ENCODE peak calls at places on chromosomes 2 and 18, in nine cellular contexts. C, Q, S, X, A, Z, V, U and B are unnamed samples.

GRCh38 chr2:217650716-217651360 is 352.0 kb downstream of the TNS1 start:
- DNase-seq in C (no peak), Q (peak; percentile 86), S (peak; percentile 86), X (no peak), A (no peak), Z (peak; percentile 73), V (peak; percentile 46), U (no peak), B (no peak)

GRCh38 chr18:62018034-62018760 is 125.4 kb upstream of the RNF152 start:
- DNase-seq in C (no peak), Q (no peak), S (no peak), X (no peak), A (no peak), Z (no peak), V (no peak), U (no peak), B (no peak)

GRCh38 chr2:192190474-192190873 is 4.3 kb downstream of the TMEFF2 start:
- DNase-seq in C (no peak), Q (peak; percentile 58), S (no peak), X (no peak), A (no peak), Z (no peak), V (no peak), U (no peak), B (no peak)

GRCh38 chr18:54604211-54604610 is 13.2 kb downstream of the DYNAP start:
- DNase-seq in C (no peak), Q (no peak), S (no peak), X (no peak), A (no peak), Z (no peak), V (no peak), U (no peak), B (no peak)

GRCh38 chr2:173448938-173449471 is 94.3 kb downstream of the CDCA7 start:
- DNase-seq in C (peak; percentile 20), Q (peak; percentile 91), S (peak; percentile 48), X (peak; percentile 77), A (peak; percentile 47), Z (peak; percentile 75), V (peak; percentile 54), U (peak; percentile 40), B (no peak)

GRCh38 chr2:20415511-20415918 is 31.4 kb upstream of the RHOB start:
- DNase-seq in C (no peak), Q (no peak), S (no peak), X (peak; percentile 57), A (no peak), Z (no peak), V (no peak), U (no peak), B (no peak)

GRCh38 chr2:237687666-237688065 is 60.3 kb downstream of the LRRFIP1 start:
- DNase-seq in C (peak; percentile 86), Q (peak; percentile 86), S (peak; percentile 99), X (peak; percentile 98), A (peak; percentile 87), Z (no peak), V (no peak), U (peak; percentile 81), B (peak; percentile 83)

GRCh38 chr2:239445771-239446524 is 45.1 kb upstream of the HDAC4 start:
- DNase-seq in C (no peak), Q (no peak), S (no peak), X (no peak), A (no peak), Z (no peak), V (no peak), U (no peak), B (no peak)

GRCh38 chr2:234133004-234133403 is 82.5 kb downstream of the SPP2 start:
- DNase-seq in C (no peak), Q (no peak), S (no peak), X (no peak), A (no peak), Z (no peak), V (no peak), U (no peak), B (no peak)

GRCh38 chr2:57936216-57936615 is 110.4 kb upstream of the VRK2 start:
- DNase-seq in C (no peak), Q (no peak), S (no peak), X (no peak), A (no peak), Z (no peak), V (no peak), U (no peak), B (no peak)

GRCh38 chr2:191026377-191026776 is 12.4 kb upstream of the STAT1 start:
- DNase-seq in C (no peak), Q (no peak), S (no peak), X (no peak), A (no peak), Z (no peak), V (no peak), U (no peak), B (no peak)

GRCh38 chr2:233915133-233915532 is 2.0 kb upstream of the TRPM8 start:
- DNase-seq in C (no peak), Q (peak; percentile 16), S (no peak), X (no peak), A (no peak), Z (no peak), V (no peak), U (no peak), B (no peak)

GRCh38 chr18:37393945-37394609 is 171.5 kb downstream of the CELF4 start:
- DNase-seq in C (no peak), Q (peak; percentile 90), S (peak; percentile 12), X (peak; percentile 83), A (no peak), Z (peak; percentile 75), V (peak; percentile 62), U (no peak), B (no peak)

GRCh38 chr18:54607213-54607934 is 16.3 kb downstream of the DYNAP start:
- DNase-seq in C (no peak), Q (peak; percentile 69), S (peak; percentile 83), X (no peak), A (no peak), Z (no peak), V (no peak), U (no peak), B (no peak)

GRCh38 chr2:174918886-174919526 is 86.2 kb downstream of the CHN1 start:
- DNase-seq in C (no peak), Q (peak; percentile 43), S (no peak), X (no peak), A (no peak), Z (no peak), V (no peak), U (no peak), B (no peak)

GRCh38 chr2:36741188-36741587 is 44.7 kb downstream of the VIT start:
- DNase-seq in C (no peak), Q (no peak), S (no peak), X (no peak), A (no peak), Z (no peak), V (no peak), U (no peak), B (no peak)

GRCh38 chr2:85243101-85244072 is 84.4 kb downstream of the TGOLN2 start:
- DNase-seq in C (no peak), Q (peak; percentile 50), S (no peak), X (no peak), A (no peak), Z (peak; percentile 74), V (peak; percentile 32), U (no peak), B (no peak)

GRCh38 chr2:8627019-8627691 is 54.7 kb upstream of the ID2 start:
- DNase-seq in C (no peak), Q (no peak), S (no peak), X (no peak), A (no peak), Z (no peak), V (no peak), U (no peak), B (no peak)

GRCh38 chr2:10264506-10265327 is 38.0 kb upstream of the HPCAL1 start:
- DNase-seq in C (no peak), Q (no peak), S (no peak), X (no peak), A (no peak), Z (no peak), V (no peak), U (no peak), B (no peak)

GRCh38 chr18:75041586-75041985 is 167.4 kb downstream of the PTGR3 start:
- DNase-seq in C (no peak), Q (peak; percentile 18), S (no peak), X (no peak), A (no peak), Z (peak; percentile 11), V (no peak), U (no peak), B (no peak)

GRCh38 chr2:216665240-216665639 is 30.1 kb downstream of the IGFBP5 start:
- DNase-seq in C (no peak), Q (no peak), S (no peak), X (no peak), A (no peak), Z (no peak), V (no peak), U (no peak), B (no peak)

GRCh38 chr18:21599585-21600525 is 649 bp downstream of the ESCO1 start:
- DNase-seq in C (no peak), Q (peak; percentile 59), S (no peak), X (no peak), A (no peak), Z (peak; percentile 61), V (peak; percentile 63), U (no peak), B (no peak)

GRCh38 chr2:27737676-27738348 is 33.7 kb upstream of the MRPL33 start:
- DNase-seq in C (no peak), Q (no peak), S (no peak), X (no peak), A (no peak), Z (no peak), V (no peak), U (no peak), B (no peak)

GRCh38 chr2:60746318-60746717 is 9.8 kb upstream of the PAPOLG start:
- DNase-seq in C (no peak), Q (no peak), S (no peak), X (no peak), A (no peak), Z (no peak), V (no peak), U (no peak), B (no peak)

GRCh38 chr2:236262238-236262637 is 2.0 kb downstream of the ASB18 start:
- DNase-seq in C (no peak), Q (no peak), S (no peak), X (no peak), A (no peak), Z (no peak), V (no peak), U (no peak), B (no peak)

GRCh38 chr2:193518061-193518817 is 1323.5 kb upstream of the TMEFF2 start:
- DNase-seq in C (no peak), Q (peak; percentile 87), S (peak; percentile 62), X (no peak), A (no peak), Z (no peak), V (no peak), U (no peak), B (no peak)

GRCh38 chr2:67880291-67880761 is 182.5 kb downstream of the C1D start:
- DNase-seq in C (no peak), Q (peak; percentile 98), S (peak; percentile 89), X (peak; percentile 64), A (no peak), Z (no peak), V (no peak), U (no peak), B (no peak)

GRCh38 chr18:21682276-21683051 is 22.1 kb downstream of the ABHD3 start:
- DNase-seq in C (no peak), Q (peak; percentile 79), S (peak; percentile 70), X (no peak), A (peak; percentile 21), Z (no peak), V (no peak), U (no peak), B (peak; percentile 26)

GRCh38 chr2:216992056-216992455 is 132.2 kb upstream of the TNP1 start:
- DNase-seq in C (no peak), Q (no peak), S (no peak), X (no peak), A (no peak), Z (no peak), V (no peak), U (no peak), B (no peak)

GRCh38 chr18:46793565-46793964 is 36.7 kb upstream of the ST8SIA5 start:
- DNase-seq in C (no peak), Q (no peak), S (no peak), X (no peak), A (no peak), Z (no peak), V (no peak), U (no peak), B (no peak)

GRCh38 chr2:4556136-4556535 is 852.8 kb downstream of the DCDC2C start:
- DNase-seq in C (no peak), Q (no peak), S (peak; percentile 35), X (no peak), A (no peak), Z (no peak), V (no peak), U (no peak), B (no peak)